ENCODE peak calls at places on chromosomes 7 and 10, in ten cellular contexts. O, J, L, G, E, D, X, B, Q and M are unnamed samples.

GRCh38 chr7:117017017-117017451 is 63.7 kb downstream of the ST7 start:
- DNase-seq in X (no peak), G (no peak), B (no peak), Q (no peak), D (no peak), O (no peak), L (no peak), E (no peak), J (no peak), M (no peak)

GRCh38 chr7:84021292-84021898 is 173.2 kb downstream of the SEMA3A start:
- DNase-seq in E (no peak), L (no peak), J (no peak), O (no peak), B (no peak), D (no peak), X (no peak), Q (no peak), G (no peak), M (no peak)

GRCh38 chr10:102421645-102422585 is 1.3 kb downstream of the FBXL15 start:
- DNase-seq in L (no peak), B (no peak), G (no peak), X (no peak), O (no peak), J (no peak), Q (peak), E (no peak), D (no peak), M (peak)

GRCh38 chr10:130498042-130498441 is 361.9 kb downstream of the GLRX3 start:
- DNase-seq in X (no peak), G (no peak), D (no peak), O (no peak), Q (no peak), E (no peak), B (no peak), L (no peak), J (no peak), M (no peak)

GRCh38 chr10:43124094-43124521 is 14.1 kb upstream of the CSGALNACT2 start:
- DNase-seq in J (no peak), X (no peak), E (no peak), G (no peak), O (no peak), Q (no peak), L (no peak), D (no peak), B (no peak), M (no peak)

GRCh38 chr7:68425377-68425776 is 1172.9 kb upstream of the AUTS2 start:
- DNase-seq in L (no peak), E (no peak), Q (no peak), J (no peak), G (no peak), D (no peak), B (no peak), X (no peak), O (no peak), M (no peak)

GRCh38 chr10:6929157-6929830 is 349.2 kb upstream of the PRKCQ start:
- DNase-seq in G (no peak), Q (no peak), J (no peak), B (no peak), L (no peak), O (no peak), E (no peak), X (no peak), D (no peak), M (no peak)

GRCh38 chr7:17771901-17772408 is 168.3 kb downstream of the SNX13 start:
- DNase-seq in Q (no peak), X (no peak), L (no peak), E (no peak), B (no peak), D (no peak), J (no peak), O (no peak), G (no peak), M (no peak)

GRCh38 chr7:104156842-104157277 is 51.0 kb downstream of the ORC5 start:
- DNase-seq in X (no peak), Q (peak), D (peak), O (no peak), G (no peak), B (peak), J (no peak), E (peak), L (no peak), M (no peak)

GRCh38 chr10:84158061-84158460 is 15.5 kb upstream of the GPR15LG start:
- DNase-seq in O (no peak), X (no peak), J (no peak), Q (no peak), E (no peak), G (no peak), D (no peak), L (no peak), B (no peak), M (no peak)

GRCh38 chr10:43678654-43679053 is 30.0 kb upstream of the ZNF32 start:
- DNase-seq in J (no peak), L (no peak), Q (no peak), E (no peak), B (no peak), G (no peak), O (no peak), D (no peak), X (no peak), M (no peak)

GRCh38 chr10:11875499-11876281 is 52.5 kb downstream of the PROSER2 start:
- DNase-seq in X (no peak), D (no peak), E (peak), B (peak), J (no peak), L (peak), O (no peak), G (no peak), Q (peak), M (peak)

GRCh38 chr7:92402920-92403759 is 44.1 kb upstream of the GATAD1 start:
- DNase-seq in X (no peak), E (no peak), L (no peak), Q (no peak), G (no peak), B (no peak), O (no peak), D (no peak), J (no peak), M (no peak)

GRCh38 chr7:44470080-44470479 is 20.4 kb downstream of the NUDCD3 start:
- DNase-seq in G (no peak), E (no peak), J (no peak), B (no peak), Q (no peak), O (no peak), L (no peak), D (no peak), X (no peak), M (no peak)

GRCh38 chr10:88820990-88821389 is 18.5 kb downstream of the LIPM start:
- DNase-seq in Q (no peak), E (no peak), G (no peak), O (no peak), D (peak), J (no peak), X (no peak), L (no peak), B (no peak), M (no peak)

GRCh38 chr7:155815332-155816191 is 3.3 kb upstream of the SHH start:
- DNase-seq in E (no peak), D (peak), X (peak), B (peak), O (no peak), J (no peak), G (peak), Q (peak), L (no peak), M (peak)

GRCh38 chr7:29955799-29956476 is 33.7 kb downstream of the SCRN1 start:
- DNase-seq in G (no peak), X (peak), J (no peak), O (no peak), D (no peak), Q (no peak), E (no peak), L (no peak), B (no peak), M (no peak)

GRCh38 chr7:124155400-124156022 is 122.6 kb upstream of the TMEM229A start:
- DNase-seq in D (no peak), Q (peak), J (no peak), O (no peak), E (no peak), X (no peak), L (no peak), G (no peak), B (peak), M (peak)

GRCh38 chr10:101287922-101288638 is 58.8 kb upstream of the LBX1 start:
- DNase-seq in O (no peak), B (peak), Q (peak), D (no peak), X (no peak), G (no peak), E (no peak), J (no peak), L (no peak), M (no peak)

GRCh38 chr10:70651661-70652060 is 20.6 kb upstream of the ADAMTS14 start:
- DNase-seq in E (no peak), Q (peak), L (no peak), J (no peak), O (no peak), X (no peak), G (no peak), D (no peak), B (no peak), M (no peak)

GRCh38 chr7:158302274-158303070 is 285.2 kb downstream of the PTPRN2 start:
- DNase-seq in G (no peak), E (no peak), X (no peak), L (no peak), Q (no peak), B (no peak), J (no peak), D (no peak), O (no peak), M (no peak)

GRCh38 chr7:23533160-23533559 is 1.4 kb upstream of the TRA2A start:
- DNase-seq in X (no peak), G (no peak), J (no peak), O (no peak), L (no peak), E (no peak), Q (no peak), B (no peak), D (no peak), M (no peak)

GRCh38 chr7:47570649-47571050 is 11.3 kb downstream of the TNS3 start:
- DNase-seq in J (no peak), G (no peak), E (no peak), L (no peak), D (no peak), O (no peak), Q (no peak), B (no peak), X (no peak), M (peak)

GRCh38 chr10:88792656-88793055 is 9.9 kb upstream of the LIPM start:
- DNase-seq in G (no peak), J (peak), O (no peak), E (no peak), Q (no peak), B (no peak), D (no peak), L (peak), X (no peak), M (no peak)

GRCh38 chr7:47100815-47101435 is 481.0 kb downstream of the TNS3 start:
- DNase-seq in E (peak), D (no peak), Q (peak), G (no peak), X (no peak), B (peak), J (no peak), L (no peak), O (no peak), M (peak)

GRCh38 chr10:101529720-101530553 is 58.1 kb downstream of the POLL start:
- DNase-seq in G (no peak), B (no peak), O (no peak), D (no peak), X (no peak), E (no peak), Q (no peak), J (no peak), L (no peak), M (no peak)

GRCh38 chr7:25949672-25950487 is 202.1 kb upstream of the NFE2L3 start:
- DNase-seq in Q (no peak), E (no peak), X (no peak), D (no peak), L (no peak), J (no peak), O (no peak), G (no peak), B (no peak), M (no peak)

GRCh38 chr10:6348091-6348862 is 145.5 kb downstream of the PFKFB3 start:
- DNase-seq in E (no peak), D (no peak), O (no peak), G (peak), Q (no peak), X (peak), J (peak), L (peak), B (no peak), M (peak)

GRCh38 chr7:16223963-16224707 is 197.2 kb downstream of the CRPPA start:
- DNase-seq in B (no peak), Q (no peak), O (no peak), E (no peak), L (no peak), G (peak), J (no peak), D (no peak), X (no peak), M (peak)

GRCh38 chr7:48376263-48376662 is 205.0 kb downstream of the ABCA13 start:
- DNase-seq in Q (no peak), J (no peak), O (no peak), X (no peak), E (no peak), G (no peak), B (no peak), L (no peak), D (no peak), M (no peak)

GRCh38 chr10:59880976-59881510 is 25.3 kb downstream of the CCDC6 start:
- DNase-seq in B (no peak), X (no peak), L (no peak), E (no peak), Q (no peak), O (no peak), D (no peak), G (peak), J (no peak), M (no peak)

GRCh38 chr7:116167177-116167576 is 43.2 kb upstream of the TES start:
- DNase-seq in X (no peak), L (no peak), J (no peak), E (no peak), D (no peak), O (no peak), G (no peak), B (no peak), Q (no peak), M (no peak)

GRCh38 chr10:89659185-89660131 is 14.4 kb upstream of the PANK1 start:
- DNase-seq in G (no peak), X (no peak), O (no peak), J (no peak), E (no peak), L (no peak), Q (no peak), D (peak), B (no peak), M (no peak)

GRCh38 chr7:91953618-91954017 is 13.0 kb downstream of the AKAP9 start:
- DNase-seq in E (no peak), Q (peak), B (no peak), O (no peak), G (no peak), D (no peak), X (no peak), L (no peak), J (no peak), M (no peak)

GRCh38 chr7:154874409-154875113 is 128.4 kb downstream of the PAXIP1 start:
- DNase-seq in J (no peak), Q (no peak), D (no peak), E (no peak), X (no peak), L (no peak), G (no peak), O (no peak), B (no peak), M (no peak)

GRCh38 chr10:78408011-78408410 is 374.3 kb downstream of the RPS24 start:
- DNase-seq in E (no peak), J (no peak), D (no peak), G (no peak), L (no peak), X (no peak), O (no peak), Q (no peak), B (no peak), M (no peak)

GRCh38 chr7:155800741-155801267 is 11.5 kb downstream of the SHH start:
- DNase-seq in B (no peak), E (no peak), Q (no peak), J (no peak), G (no peak), X (no peak), L (no peak), O (no peak), D (no peak), M (no peak)